ENCODE peak calls at places on chromosomes 4 and X, in five cellular contexts. One of them, this sample, is unnamed. For H3K36me3, the result is how much of the 10 kb centered on the place peaks cover.

GRCh38 chr4:69830529-69831269 is 29.2 kb downstream of the SULT1E1 start:
- DNase-seq in IMR-90: no peak
- DNase-seq in K562: no peak
- DNase-seq in GM12878: no peak
- DNase-seq in SK-N-SH: no peak
- DNase-seq in this sample: peak

GRCh38 chrX:2691543-2692220 is 587 bp downstream of the CD99 start:
- DNase-seq in IMR-90: peak
- DNase-seq in K562: peak
- DNase-seq in GM12878: no peak
- DNase-seq in SK-N-SH: no peak
- DNase-seq in this sample: no peak

GRCh38 chr4:83850435-83850834 is 314.5 kb downstream of the GPAT3 start:
- DNase-seq in IMR-90: peak
- DNase-seq in K562: no peak
- DNase-seq in GM12878: no peak
- DNase-seq in SK-N-SH: no peak
- DNase-seq in this sample: no peak

GRCh38 chr4:67909910-67910905 is 26.4 kb upstream of the TMPRSS11D start:
- DNase-seq in IMR-90: peak
- DNase-seq in K562: no peak
- DNase-seq in GM12878: no peak
- DNase-seq in SK-N-SH: no peak
- DNase-seq in this sample: peak

GRCh38 chr4:115315182-115315581 is 201.8 kb upstream of the NDST4 start:
- DNase-seq in IMR-90: no peak
- DNase-seq in K562: no peak
- DNase-seq in GM12878: no peak
- DNase-seq in SK-N-SH: no peak
- DNase-seq in this sample: no peak

GRCh38 chr4:40843696-40844095 is 93.9 kb downstream of the NSUN7 start:
- DNase-seq in IMR-90: no peak
- DNase-seq in K562: no peak
- DNase-seq in GM12878: no peak
- DNase-seq in SK-N-SH: no peak
- DNase-seq in this sample: no peak

GRCh38 chr4:142404191-142404611 is 441.9 kb downstream of the INPP4B start:
- DNase-seq in IMR-90: peak
- DNase-seq in K562: no peak
- DNase-seq in GM12878: no peak
- DNase-seq in SK-N-SH: no peak
- DNase-seq in this sample: no peak

GRCh38 chr4:173121044-173121685 is 47.4 kb upstream of the GALNT7 start:
- DNase-seq in IMR-90: peak
- DNase-seq in K562: no peak
- DNase-seq in GM12878: peak
- DNase-seq in SK-N-SH: no peak
- DNase-seq in this sample: no peak

GRCh38 chr4:164596318-164596878 is 157.5 kb upstream of the SMIM31 start:
- DNase-seq in IMR-90: no peak
- DNase-seq in K562: no peak
- DNase-seq in GM12878: no peak
- DNase-seq in SK-N-SH: no peak
- DNase-seq in this sample: no peak

GRCh38 chrX:53288173-53288572 is 6.8 kb upstream of the IQSEC2 start:
- DNase-seq in IMR-90: no peak
- DNase-seq in K562: peak
- DNase-seq in GM12878: no peak
- DNase-seq in SK-N-SH: peak
- DNase-seq in this sample: no peak

GRCh38 chrX:40617566-40617965 is 5.7 kb upstream of the MPC1L start:
- DNase-seq in IMR-90: peak
- DNase-seq in K562: no peak
- DNase-seq in GM12878: no peak
- DNase-seq in SK-N-SH: no peak
- DNase-seq in this sample: peak

GRCh38 chr4:32337403-32337802 is 1617.2 kb downstream of the PCDH7 start:
- DNase-seq in IMR-90: no peak
- DNase-seq in K562: no peak
- DNase-seq in GM12878: no peak
- DNase-seq in SK-N-SH: no peak
- DNase-seq in this sample: no peak

GRCh38 chrX:135931644-135932487 is 38.4 kb downstream of the SAGE1 start:
- DNase-seq in IMR-90: peak
- DNase-seq in K562: peak
- DNase-seq in GM12878: no peak
- DNase-seq in SK-N-SH: peak
- DNase-seq in this sample: peak

GRCh38 chrX:45003080-45003479 is 130.1 kb downstream of the KDM6A start:
- DNase-seq in IMR-90: no peak
- DNase-seq in K562: no peak
- DNase-seq in GM12878: no peak
- DNase-seq in SK-N-SH: no peak
- DNase-seq in this sample: no peak

GRCh38 chr4:6688879-6689505 is 4.7 kb upstream of the S100P start:
- DNase-seq in IMR-90: peak
- DNase-seq in K562: peak
- DNase-seq in GM12878: no peak
- DNase-seq in SK-N-SH: no peak
- DNase-seq in this sample: peak

GRCh38 chrX:57817302-57817701 is 93.0 kb downstream of the ZXDA start:
- DNase-seq in IMR-90: no peak
- DNase-seq in K562: peak
- DNase-seq in GM12878: no peak
- DNase-seq in SK-N-SH: no peak
- DNase-seq in this sample: no peak

GRCh38 chr4:123838426-123838825 is 441.8 kb downstream of the SPRY1 start:
- DNase-seq in IMR-90: no peak
- DNase-seq in K562: no peak
- DNase-seq in GM12878: no peak
- DNase-seq in SK-N-SH: no peak
- DNase-seq in this sample: no peak

GRCh38 chrX:155857561-155857960 is 23.6 kb upstream of the VAMP7 start:
- DNase-seq in IMR-90: no peak
- DNase-seq in K562: no peak
- DNase-seq in GM12878: no peak
- DNase-seq in SK-N-SH: peak
- DNase-seq in this sample: no peak

GRCh38 chr4:140255467-140255866 is 101.5 kb upstream of the MAML3 start:
- DNase-seq in IMR-90: peak
- DNase-seq in K562: no peak
- DNase-seq in GM12878: no peak
- DNase-seq in SK-N-SH: no peak
- DNase-seq in this sample: no peak

GRCh38 chr4:145934434-145935047 is 4.1 kb downstream of the ZNF827 start:
- DNase-seq in IMR-90: no peak
- DNase-seq in K562: no peak
- DNase-seq in GM12878: no peak
- DNase-seq in SK-N-SH: peak
- DNase-seq in this sample: no peak

GRCh38 chr4:153467154-153467896 is 1.2 kb downstream of the TMEM131L start:
- DNase-seq in IMR-90: no peak
- DNase-seq in K562: peak
- DNase-seq in GM12878: peak
- DNase-seq in SK-N-SH: peak
- DNase-seq in this sample: peak

GRCh38 chr4:88613417-88613875 is 21.2 kb downstream of the HERC3 start:
- DNase-seq in IMR-90: no peak
- DNase-seq in K562: no peak
- DNase-seq in GM12878: no peak
- DNase-seq in SK-N-SH: no peak
- DNase-seq in this sample: no peak

GRCh38 chrX:111100191-111100590 is 4.2 kb downstream of the PAK3 start:
- DNase-seq in IMR-90: peak
- DNase-seq in K562: peak
- DNase-seq in GM12878: no peak
- DNase-seq in SK-N-SH: peak
- DNase-seq in this sample: peak

GRCh38 chr4:178340468-178340867 is 898.2 kb upstream of the AGA start:
- DNase-seq in IMR-90: no peak
- DNase-seq in K562: no peak
- DNase-seq in GM12878: no peak
- DNase-seq in SK-N-SH: no peak
- DNase-seq in this sample: no peak

GRCh38 chrX:96621811-96622210 is 62.8 kb upstream of the DIAPH2 start:
- DNase-seq in IMR-90: no peak
- DNase-seq in K562: no peak
- DNase-seq in GM12878: no peak
- DNase-seq in SK-N-SH: no peak
- DNase-seq in this sample: no peak

GRCh38 chrX:39726810-39727209 is 370.9 kb downstream of the BCOR start:
- DNase-seq in IMR-90: peak
- DNase-seq in K562: peak
- DNase-seq in GM12878: no peak
- DNase-seq in SK-N-SH: peak
- DNase-seq in this sample: no peak

GRCh38 chr4:42271096-42271495 is 118.6 kb upstream of the BEND4 start:
- DNase-seq in IMR-90: no peak
- DNase-seq in K562: no peak
- DNase-seq in GM12878: no peak
- DNase-seq in SK-N-SH: no peak
- DNase-seq in this sample: no peak

GRCh38 chr4:146632770-146633470 is 5.8 kb upstream of the POU4F2 start:
- DNase-seq in IMR-90: no peak
- DNase-seq in K562: no peak
- DNase-seq in GM12878: no peak
- DNase-seq in SK-N-SH: no peak
- DNase-seq in this sample: no peak

GRCh38 chr4:152160236-152160800 is 375.6 kb downstream of the FBXW7 start:
- DNase-seq in IMR-90: no peak
- DNase-seq in K562: no peak
- DNase-seq in GM12878: no peak
- DNase-seq in SK-N-SH: no peak
- DNase-seq in this sample: no peak
- TF ChIP-seq CTCF in IMR-90: no peak
- TF ChIP-seq CTCF in K562: no peak
- TF ChIP-seq CTCF in GM12878: no peak
- TF ChIP-seq CTCF in SK-N-SH: no peak
- TF ChIP-seq CTCF in this sample: no peak

DNA sequence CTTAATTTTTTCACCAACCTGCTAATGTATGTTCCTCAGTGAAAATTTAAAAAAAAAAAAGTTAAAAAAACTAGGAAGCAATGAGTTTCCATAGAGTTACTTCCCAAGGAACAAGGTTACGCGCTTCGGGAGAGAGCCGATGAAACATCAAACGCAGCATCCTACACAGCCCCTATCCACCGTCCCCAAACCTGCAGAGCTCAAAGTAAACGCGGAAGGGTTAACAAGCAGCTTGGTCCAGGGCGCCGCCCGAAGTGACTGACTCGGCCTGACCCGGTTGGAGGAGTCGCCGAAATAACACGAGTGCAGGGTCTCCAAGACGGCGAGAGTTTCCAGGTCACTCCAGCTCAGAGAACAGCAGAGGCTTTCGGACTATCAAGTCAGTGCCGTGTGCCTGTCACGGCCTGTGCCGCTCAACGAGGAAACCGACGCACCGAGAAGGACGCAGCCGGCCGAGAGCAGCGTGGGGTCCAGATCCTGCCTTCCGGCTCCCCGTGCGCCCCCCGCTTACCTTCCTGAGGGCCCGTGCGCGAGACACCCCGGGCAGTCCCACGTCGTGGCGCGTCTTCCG is 507 bp downstream of the NOP14 start:
- DNase-seq in IMR-90: peak
- DNase-seq in K562: no peak
- DNase-seq in GM12878: no peak
- DNase-seq in SK-N-SH: no peak
- DNase-seq in this sample: peak
- TF ChIP-seq MXI1 in IMR-90: no peak
- TF ChIP-seq MXI1 in K562: no peak
- TF ChIP-seq MXI1 in GM12878: no peak
- TF ChIP-seq MXI1 in SK-N-SH: no peak
- TF ChIP-seq MXI1 in this sample: no peak

DNA sequence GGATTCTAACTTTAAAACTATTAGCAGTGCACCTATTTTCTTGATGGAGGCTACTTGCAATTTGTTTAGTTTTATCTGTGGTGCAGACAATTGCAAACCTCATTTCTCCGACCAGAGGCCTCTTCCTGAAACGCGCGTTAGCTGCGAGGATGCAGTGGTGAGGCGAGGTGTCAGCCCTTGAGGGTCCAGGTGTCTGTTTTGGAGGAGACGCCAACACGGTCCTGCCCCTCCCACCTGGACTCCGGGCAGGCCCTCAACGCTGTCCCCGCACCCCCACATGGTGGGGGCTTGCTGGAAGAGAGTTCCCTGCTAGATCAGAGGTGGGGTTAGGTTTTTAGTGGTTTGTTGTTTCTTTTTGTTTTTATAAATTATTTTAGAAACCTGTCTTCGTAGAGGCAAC is 34.4 kb downstream of the PCGF3 start:
- DNase-seq in IMR-90: no peak
- DNase-seq in K562: no peak
- DNase-seq in GM12878: no peak
- DNase-seq in SK-N-SH: no peak
- DNase-seq in this sample: no peak
- H3K36me3 ChIP-seq in IMR-90: under half
- H3K36me3 ChIP-seq in K562: half or more
- H3K36me3 ChIP-seq in GM12878: under half
- H3K36me3 ChIP-seq in SK-N-SH: under half
- H3K36me3 ChIP-seq in this sample: under half

GRCh38 chr4:119490335-119490734 is 138.3 kb downstream of the PDE5A start:
- DNase-seq in IMR-90: peak
- DNase-seq in K562: no peak
- DNase-seq in GM12878: no peak
- DNase-seq in SK-N-SH: no peak
- DNase-seq in this sample: no peak

GRCh38 chr4:119489305-119489704 is 139.3 kb downstream of the PDE5A start:
- DNase-seq in IMR-90: peak
- DNase-seq in K562: no peak
- DNase-seq in GM12878: no peak
- DNase-seq in SK-N-SH: no peak
- DNase-seq in this sample: no peak

GRCh38 chr4:119498520-119498919 is 130.1 kb downstream of the PDE5A start:
- DNase-seq in IMR-90: peak
- DNase-seq in K562: no peak
- DNase-seq in GM12878: no peak
- DNase-seq in SK-N-SH: no peak
- DNase-seq in this sample: peak

GRCh38 chr4:119493419-119493818 is 135.2 kb downstream of the PDE5A start:
- DNase-seq in IMR-90: no peak
- DNase-seq in K562: no peak
- DNase-seq in GM12878: no peak
- DNase-seq in SK-N-SH: no peak
- DNase-seq in this sample: no peak
- TF ChIP-seq CTCF in IMR-90: no peak
- TF ChIP-seq CTCF in K562: no peak
- TF ChIP-seq CTCF in GM12878: peak
- TF ChIP-seq CTCF in SK-N-SH: peak
- TF ChIP-seq CTCF in this sample: no peak

DNA sequence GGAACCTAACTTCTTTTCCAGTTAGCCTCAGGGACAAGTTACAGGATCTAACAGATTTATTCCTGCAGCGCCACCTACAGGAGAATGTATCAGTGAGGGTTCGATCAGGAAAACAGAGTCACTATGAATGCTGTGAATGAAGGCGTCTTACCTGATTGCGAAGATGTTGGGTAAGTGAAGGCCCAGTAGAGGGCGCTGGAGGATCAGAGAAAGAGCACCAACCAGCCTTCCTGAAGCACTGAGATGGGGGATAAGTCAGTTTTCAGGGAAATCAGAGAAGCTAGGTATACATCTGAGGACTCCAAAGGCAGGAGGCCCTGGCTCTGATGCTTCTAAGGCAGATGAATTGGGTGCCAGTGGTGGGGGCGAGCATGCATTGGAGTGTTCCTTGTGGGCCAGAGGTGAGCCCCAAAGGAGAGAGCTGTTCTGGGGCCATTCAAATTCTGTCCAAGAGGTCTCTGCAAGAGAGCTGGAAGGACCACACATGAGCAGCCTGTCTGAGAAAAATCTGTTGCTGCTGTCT is 169.9 kb upstream of the AADAT start:
- DNase-seq in IMR-90: peak
- DNase-seq in K562: peak
- DNase-seq in GM12878: peak
- DNase-seq in SK-N-SH: peak
- DNase-seq in this sample: peak
- TF ChIP-seq MXI1 in IMR-90: no peak
- TF ChIP-seq MXI1 in K562: no peak
- TF ChIP-seq MXI1 in GM12878: no peak
- TF ChIP-seq MXI1 in SK-N-SH: no peak
- TF ChIP-seq MXI1 in this sample: no peak

This sample was measured in HepG2.